ENCODE peak calls at places on chromosomes 7 and 10, in six cellular contexts. X, P, C, E, Q and H are unnamed samples.
A peak's percentile ranks its signal among the peaks of the same experiment; 100 is the strongest.

GRCh38 chr10:3924344-3924743 is 139.3 kb upstream of the KLF6 start:
- DNase-seq in X (no peak), P (peak; percentile 93), C (no peak), E (no peak), Q (peak; percentile 98), H (peak; percentile 27)

GRCh38 chr7:128215281-128215680 is 25.8 kb upstream of the LEP start:
- DNase-seq in X (no peak), P (no peak), C (no peak), E (no peak), Q (peak; percentile 82), H (no peak)

GRCh38 chr10:72692897-72693598 is 1.1 kb downstream of the MCU start:
- DNase-seq in X (no peak), P (no peak), C (no peak), E (no peak), Q (peak; percentile 23), H (peak; percentile 31)

GRCh38 chr10:85967594-85967993 is 399.0 kb downstream of the GRID1 start:
- DNase-seq in X (no peak), P (peak; percentile 1), C (no peak), E (no peak), Q (peak; percentile 10), H (peak; percentile 69)

GRCh38 chr10:47145290-47145934 is 154.6 kb upstream of the GDF10 start:
- DNase-seq in X (no peak), P (no peak), C (no peak), E (no peak), Q (no peak), H (no peak)

GRCh38 chr7:127954371-127954770 is 76.9 kb downstream of the LRRC4 start:
- DNase-seq in X (no peak), P (no peak), C (no peak), E (no peak), Q (no peak), H (no peak)

GRCh38 chr7:129423700-129424410 is 10.4 kb upstream of the STRIP2 start:
- DNase-seq in X (peak; percentile 12), P (no peak), C (no peak), E (no peak), Q (peak; percentile 23), H (no peak)

GRCh38 chr7:100673942-100674431 is 447 bp downstream of the GNB2 start:
- DNase-seq in X (no peak), P (no peak), C (no peak), E (no peak), Q (peak; percentile 25), H (peak; percentile 55)

GRCh38 chr10:47092822-47093221 is 181.6 kb downstream of the PTPN20 start:
- DNase-seq in X (no peak), P (no peak), C (no peak), E (no peak), Q (no peak), H (no peak)

GRCh38 chr10:104417629-104418292 is 64.1 kb downstream of the CFAP58 start:
- DNase-seq in X (no peak), P (no peak), C (no peak), E (no peak), Q (peak; percentile 7), H (no peak)

GRCh38 chr10:96421995-96422394 is 63.2 kb upstream of the OPALIN start:
- DNase-seq in X (no peak), P (no peak), C (no peak), E (no peak), Q (no peak), H (no peak)

GRCh38 chr10:61623101-61623500 is 39.6 kb upstream of the CABCOCO1 start:
- DNase-seq in X (no peak), P (no peak), C (no peak), E (no peak), Q (no peak), H (no peak)

GRCh38 chr10:122663516-122664130 is 36.0 kb downstream of the C10orf120 start:
- DNase-seq in X (no peak), P (no peak), C (no peak), E (no peak), Q (no peak), H (no peak)

GRCh38 chr7:26645126-26645525 is 219.3 kb downstream of the SKAP2 start:
- DNase-seq in X (no peak), P (no peak), C (no peak), E (no peak), Q (no peak), H (no peak)

GRCh38 chr10:60883187-60883586 is 60.8 kb downstream of the RHOBTB1 start:
- DNase-seq in X (peak; percentile 43), P (no peak), C (no peak), E (no peak), Q (peak; percentile 40), H (peak; percentile 5)

GRCh38 chr10:129921065-129921670 is 42.9 kb downstream of the EBF3 start:
- DNase-seq in X (no peak), P (no peak), C (no peak), E (no peak), Q (no peak), H (no peak)

GRCh38 chr10:60901561-60902235 is 42.3 kb downstream of the RHOBTB1 start:
- DNase-seq in X (no peak), P (no peak), C (no peak), E (no peak), Q (no peak), H (no peak)

GRCh38 chr10:70932415-70933196 is 44.2 kb upstream of the PCBD1 start:
- DNase-seq in X (no peak), P (no peak), C (no peak), E (no peak), Q (no peak), H (no peak)

GRCh38 chr7:2904202-2904601 is 60.1 kb upstream of the GNA12 start:
- DNase-seq in X (no peak), P (no peak), C (no peak), E (no peak), Q (no peak), H (no peak)

GRCh38 chr10:93541402-93542357 is 24.8 kb upstream of the FFAR4 start:
- DNase-seq in X (peak; percentile 13), P (no peak), C (no peak), E (no peak), Q (peak; percentile 53), H (no peak)

GRCh38 chr10:75029420-75029819 is 82.0 kb upstream of the SAMD8 start:
- DNase-seq in X (no peak), P (no peak), C (no peak), E (no peak), Q (no peak), H (no peak)

GRCh38 chr7:65978891-65979582 is 3.0 kb downstream of the GUSB start:
- DNase-seq in X (no peak), P (no peak), C (no peak), E (no peak), Q (no peak), H (no peak)

GRCh38 chr10:9024210-9024609 is 969.7 kb downstream of the GATA3 start:
- DNase-seq in X (no peak), P (no peak), C (no peak), E (no peak), Q (peak; percentile 46), H (peak; percentile 14)

GRCh38 chr7:29005829-29006228 is 47.7 kb upstream of the TRIL start:
- DNase-seq in X (peak; percentile 15), P (peak; percentile 44), C (no peak), E (no peak), Q (peak; percentile 73), H (peak; percentile 5)

GRCh38 chr10:113882240-113882639 is 27.8 kb downstream of the NHLRC2 start:
- DNase-seq in X (no peak), P (no peak), C (no peak), E (no peak), Q (no peak), H (no peak)

GRCh38 chr10:124003481-124004371 is 89.7 kb downstream of the CHST15 start:
- DNase-seq in X (no peak), P (no peak), C (no peak), E (no peak), Q (no peak), H (no peak)

GRCh38 chr7:23471090-23471859 is 984 bp upstream of the IGF2BP3 start:
- DNase-seq in X (peak; percentile 83), P (no peak), C (no peak), E (no peak), Q (no peak), H (peak; percentile 89)

GRCh38 chr10:48802611-48803046 is 118.0 kb downstream of the WDFY4 start:
- DNase-seq in X (no peak), P (no peak), C (no peak), E (no peak), Q (no peak), H (no peak)

GRCh38 chr10:71638577-71639411 is 80.8 kb downstream of the C10orf105 start:
- DNase-seq in X (peak; percentile 68), P (no peak), C (no peak), E (no peak), Q (no peak), H (no peak)

GRCh38 chr10:71331736-71332135 is 12.7 kb downstream of the SLC29A3 start:
- DNase-seq in X (no peak), P (no peak), C (no peak), E (no peak), Q (no peak), H (no peak)

GRCh38 chr10:109191341-109191740 is 732.0 kb downstream of the XPNPEP1 start:
- DNase-seq in X (no peak), P (no peak), C (no peak), E (no peak), Q (no peak), H (no peak)

GRCh38 chr7:121961491-121961890 is 88.5 kb downstream of the PTPRZ1 start:
- DNase-seq in X (no peak), P (no peak), C (no peak), E (no peak), Q (peak; percentile 53), H (no peak)

GRCh38 chr10:71021402-71021801 is 133.0 kb upstream of the PCBD1 start:
- DNase-seq in X (no peak), P (no peak), C (no peak), E (no peak), Q (no peak), H (no peak)

GRCh38 chr7:158943713-158944112 is 87.4 kb downstream of the DYNC2I1 start:
- DNase-seq in X (no peak), P (no peak), C (no peak), E (no peak), Q (no peak), H (no peak)

GRCh38 chr7:7182156-7183060 is at the start of gene C1GALT1:
- DNase-seq in X (peak; percentile 95), P (peak; percentile 89), C (peak; percentile 97), E (peak; percentile 97), Q (peak; percentile 95), H (peak; percentile 97)